ENCODE peak calls at places on chromosome 2, in five cellular contexts. One of them, this sample, is unnamed.

GRCh38 chr2:64331430-64331700 is 122.6 kb upstream of the LGALSL start:
- DNase-seq in A549: no peak
- DNase-seq in AG08396: no peak
- DNase-seq in LoVo: no peak
- DNase-seq in endodermal cell: peak
- DNase-seq in this sample: no peak

GRCh38 chr2:239544846-239545465 is 144.1 kb upstream of the HDAC4 start:
- DNase-seq in A549: no peak
- DNase-seq in AG08396: no peak
- DNase-seq in LoVo: no peak
- DNase-seq in endodermal cell: peak
- DNase-seq in this sample: no peak

GRCh38 chr2:59684101-59684770 is 869.2 kb downstream of the BCL11A start:
- DNase-seq in A549: no peak
- DNase-seq in AG08396: no peak
- DNase-seq in LoVo: peak
- DNase-seq in endodermal cell: no peak
- DNase-seq in this sample: no peak

GRCh38 chr2:147181351-147182029 is 663.3 kb upstream of the ACVR2A start:
- DNase-seq in A549: no peak
- DNase-seq in AG08396: no peak
- DNase-seq in LoVo: no peak
- DNase-seq in endodermal cell: no peak
- DNase-seq in this sample: no peak

GRCh38 chr2:47620717-47621437 is 162.1 kb upstream of the MSH6 start:
- DNase-seq in A549: no peak
- DNase-seq in AG08396: no peak
- DNase-seq in LoVo: no peak
- DNase-seq in endodermal cell: no peak
- DNase-seq in this sample: no peak

GRCh38 chr2:44479127-44479887 is 117.6 kb downstream of the CAMKMT start:
- DNase-seq in A549: peak
- DNase-seq in AG08396: peak
- DNase-seq in LoVo: peak
- DNase-seq in endodermal cell: peak
- DNase-seq in this sample: no peak

GRCh38 chr2:64649626-64650025 is 4.1 kb downstream of the SERTAD2 start:
- DNase-seq in A549: no peak
- DNase-seq in AG08396: no peak
- DNase-seq in LoVo: peak
- DNase-seq in endodermal cell: no peak
- DNase-seq in this sample: peak

GRCh38 chr2:233189032-233189431 is 62.4 kb upstream of the ATG16L1 start:
- DNase-seq in A549: no peak
- DNase-seq in AG08396: no peak
- DNase-seq in LoVo: no peak
- DNase-seq in endodermal cell: no peak
- DNase-seq in this sample: peak

GRCh38 chr2:134301099-134301970 is 47.5 kb downstream of the MGAT5 start:
- DNase-seq in A549: no peak
- DNase-seq in AG08396: no peak
- DNase-seq in LoVo: no peak
- DNase-seq in endodermal cell: no peak
- DNase-seq in this sample: no peak

GRCh38 chr2:118750959-118751565 is 96.4 kb downstream of the EN1 start:
- DNase-seq in A549: no peak
- DNase-seq in AG08396: no peak
- DNase-seq in LoVo: no peak
- DNase-seq in endodermal cell: no peak
- DNase-seq in this sample: no peak

GRCh38 chr2:151063271-151063670 is 198.4 kb downstream of the RBM43 start:
- DNase-seq in A549: no peak
- DNase-seq in AG08396: peak
- DNase-seq in LoVo: no peak
- DNase-seq in endodermal cell: no peak
- DNase-seq in this sample: no peak

GRCh38 chr2:120323214-120323613 is 22.7 kb upstream of the INHBB start:
- DNase-seq in A549: no peak
- DNase-seq in AG08396: peak
- DNase-seq in LoVo: no peak
- DNase-seq in endodermal cell: no peak
- DNase-seq in this sample: no peak

GRCh38 chr2:136247204-136247990 is 129.4 kb upstream of the CXCR4 start:
- DNase-seq in A549: no peak
- DNase-seq in AG08396: no peak
- DNase-seq in LoVo: no peak
- DNase-seq in endodermal cell: no peak
- DNase-seq in this sample: no peak

GRCh38 chr2:178521304-178522150 is 41.3 kb downstream of the PLEKHA3 start:
- DNase-seq in A549: no peak
- DNase-seq in AG08396: no peak
- DNase-seq in LoVo: no peak
- DNase-seq in endodermal cell: no peak
- DNase-seq in this sample: no peak

GRCh38 chr2:203340791-203341487 is 12.7 kb downstream of the ABI2 start:
- DNase-seq in A549: peak
- DNase-seq in AG08396: peak
- DNase-seq in LoVo: no peak
- DNase-seq in endodermal cell: no peak
- DNase-seq in this sample: no peak

GRCh38 chr2:19264847-19265246 is 93.6 kb downstream of the OSR1 start:
- DNase-seq in A549: no peak
- DNase-seq in AG08396: no peak
- DNase-seq in LoVo: no peak
- DNase-seq in endodermal cell: no peak
- DNase-seq in this sample: no peak

GRCh38 chr2:165435611-165436010 is 33.9 kb upstream of the CSRNP3 start:
- DNase-seq in A549: no peak
- DNase-seq in AG08396: no peak
- DNase-seq in LoVo: no peak
- DNase-seq in endodermal cell: peak
- DNase-seq in this sample: no peak

GRCh38 chr2:226798422-226799210 is 1.0 kb downstream of the IRS1 start:
- DNase-seq in A549: peak
- DNase-seq in AG08396: peak
- DNase-seq in LoVo: no peak
- DNase-seq in endodermal cell: peak
- DNase-seq in this sample: peak

GRCh38 chr2:161956751-161957150 is 117.3 kb downstream of the DPP4 start:
- DNase-seq in A549: no peak
- DNase-seq in AG08396: no peak
- DNase-seq in LoVo: no peak
- DNase-seq in endodermal cell: no peak
- DNase-seq in this sample: no peak

GRCh38 chr2:9174771-9175441 is 31.7 kb upstream of the ASAP2 start:
- DNase-seq in A549: no peak
- DNase-seq in AG08396: peak
- DNase-seq in LoVo: peak
- DNase-seq in endodermal cell: peak
- DNase-seq in this sample: no peak

GRCh38 chr2:13560322-13560721 is 843.6 kb downstream of the TRIB2 start:
- DNase-seq in A549: no peak
- DNase-seq in AG08396: no peak
- DNase-seq in LoVo: no peak
- DNase-seq in endodermal cell: no peak
- DNase-seq in this sample: no peak

GRCh38 chr2:126300348-126300747 is 355.6 kb upstream of the GYPC start:
- DNase-seq in A549: no peak
- DNase-seq in AG08396: no peak
- DNase-seq in LoVo: no peak
- DNase-seq in endodermal cell: no peak
- DNase-seq in this sample: no peak

GRCh38 chr2:151638188-151638933 is 95.9 kb downstream of the NEB start:
- DNase-seq in A549: peak
- DNase-seq in AG08396: no peak
- DNase-seq in LoVo: no peak
- DNase-seq in endodermal cell: no peak
- DNase-seq in this sample: no peak

GRCh38 chr2:62814132-62814531 is 108.6 kb downstream of the EHBP1 start:
- DNase-seq in A549: peak
- DNase-seq in AG08396: no peak
- DNase-seq in LoVo: no peak
- DNase-seq in endodermal cell: no peak
- DNase-seq in this sample: no peak

GRCh38 chr2:237998530-237998929 is 31.7 kb downstream of the UBE2F start:
- DNase-seq in A549: no peak
- DNase-seq in AG08396: no peak
- DNase-seq in LoVo: peak
- DNase-seq in endodermal cell: no peak
- DNase-seq in this sample: no peak

GRCh38 chr2:177692042-177692823 is 299.7 kb downstream of the AGPS start:
- DNase-seq in A549: no peak
- DNase-seq in AG08396: no peak
- DNase-seq in LoVo: no peak
- DNase-seq in endodermal cell: no peak
- DNase-seq in this sample: no peak

GRCh38 chr2:126797622-126798275 is 100.9 kb upstream of the TEX51 start:
- DNase-seq in A549: no peak
- DNase-seq in AG08396: no peak
- DNase-seq in LoVo: no peak
- DNase-seq in endodermal cell: peak
- DNase-seq in this sample: no peak